ENCODE peak calls at places on chromosomes 12 and 14, in five cellular contexts. P is SK-N-SH, Y is HepG2, Q is GM12878, M is K562. C is an unnamed sample.

GRCh38 chr14:94322648-94323570 is at the start of gene SERPINA6:
- DNase-seq in Y (peak; percentile 95), Q (no peak), P (peak; percentile 29), M (no peak), C (no peak)

GRCh38 chr12:45730842-45731336 is 1.4 kb downstream of the ARID2 start:
- DNase-seq in Q (no peak), M (no peak), Y (peak; percentile 60), P (no peak), C (peak; percentile 6)

GRCh38 chr12:2238111-2238510 is 185.3 kb downstream of the CACNA1C start:
- DNase-seq in P (no peak), Q (no peak), M (no peak), Y (no peak), C (no peak)

GRCh38 chr12:67141405-67142018 is 127.6 kb upstream of the CAND1 start:
- DNase-seq in M (no peak), Y (no peak), Q (no peak), P (no peak), C (no peak)

GRCh38 chr12:91142184-91142583 is 30.9 kb upstream of the LUM start:
- DNase-seq in Y (no peak), M (no peak), P (no peak), Q (no peak), C (no peak)

GRCh38 chr12:69569236-69569635 is 16.0 kb upstream of the CCT2 start:
- DNase-seq in Y (no peak), P (no peak), Q (no peak), M (no peak), C (no peak)

GRCh38 chr12:45582536-45582935 is 147.0 kb upstream of the ARID2 start:
- DNase-seq in P (no peak), Q (no peak), Y (no peak), M (no peak), C (no peak)

GRCh38 chr12:41959271-41959670 is 185.4 kb downstream of the GXYLT1 start:
- DNase-seq in M (no peak), Q (no peak), Y (peak; percentile 14), P (no peak), C (no peak)

GRCh38 chr12:108122072-108122471 is 7.0 kb upstream of the WSCD2 start:
- DNase-seq in M (no peak), Y (no peak), P (no peak), Q (no peak), C (no peak)

GRCh38 chr14:104547310-104547997 is 32.1 kb upstream of the C14orf180 start:
- DNase-seq in M (no peak), P (peak; percentile 18), Q (no peak), Y (no peak), C (no peak)

GRCh38 chr12:46507766-46508165 is 135.2 kb upstream of the SLC38A2 start:
- DNase-seq in P (no peak), M (no peak), Q (no peak), Y (no peak), C (no peak)

GRCh38 chr14:76510255-76510654 is 134.3 kb downstream of the ESRRB start:
- DNase-seq in P (no peak), Q (no peak), Y (no peak), M (no peak), C (no peak)

GRCh38 chr14:73714656-73715081 is 485 bp upstream of the PNMA1 start:
- DNase-seq in P (peak; percentile 75), M (no peak), Q (no peak), Y (no peak), C (no peak)

GRCh38 chr14:26290007-26290530 is 307.8 kb downstream of the NOVA1 start:
- DNase-seq in P (no peak), Y (no peak), Q (no peak), M (no peak), C (no peak)

GRCh38 chr12:121214855-121215745 is 5.2 kb downstream of the P2RX4 start:
- DNase-seq in M (peak; percentile 20), Q (no peak), Y (peak; percentile 38), P (no peak), C (no peak)

GRCh38 chr14:96084796-96085195 is 45.6 kb downstream of the C14orf132 start:
- DNase-seq in Q (no peak), Y (no peak), M (no peak), P (peak; percentile 29), C (no peak)

GRCh38 chr14:95943699-95944098 is 67.1 kb downstream of the TUNAR start:
- DNase-seq in Y (no peak), P (peak; percentile 44), M (no peak), Q (no peak), C (no peak)

GRCh38 chr12:49059063-49059384 is 1.6 kb downstream of the KMT2D start:
- DNase-seq in M (no peak), Y (no peak), P (peak; percentile 36), Q (no peak), C (no peak)

DNA sequence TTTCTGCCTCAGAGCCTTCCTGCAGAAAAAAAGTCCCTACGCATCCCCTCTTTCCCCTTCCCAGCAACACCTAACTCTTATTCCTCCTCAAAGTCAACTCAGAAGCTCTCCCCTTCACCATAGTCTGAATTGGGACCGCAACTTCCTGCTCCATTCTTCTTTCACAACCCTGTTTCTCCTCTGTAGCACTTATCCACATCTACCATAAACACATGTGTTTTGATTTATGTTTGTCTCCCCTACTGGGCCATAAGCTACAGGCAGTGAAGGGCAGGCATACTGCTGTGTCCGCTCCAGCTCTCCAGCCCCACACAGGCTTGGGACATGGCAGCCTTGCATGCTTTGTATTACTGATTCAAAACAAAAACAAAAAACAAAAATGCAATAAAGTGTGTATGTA is 5.9 kb downstream of the SDR9C7 start:
- DNase-seq in P (no peak), M (no peak), Q (no peak), Y (no peak), C (no peak)
- TF ChIP-seq FOXM1 in P (no peak), M (no peak), Q (no peak), Y (no peak), C (no peak)

DNA sequence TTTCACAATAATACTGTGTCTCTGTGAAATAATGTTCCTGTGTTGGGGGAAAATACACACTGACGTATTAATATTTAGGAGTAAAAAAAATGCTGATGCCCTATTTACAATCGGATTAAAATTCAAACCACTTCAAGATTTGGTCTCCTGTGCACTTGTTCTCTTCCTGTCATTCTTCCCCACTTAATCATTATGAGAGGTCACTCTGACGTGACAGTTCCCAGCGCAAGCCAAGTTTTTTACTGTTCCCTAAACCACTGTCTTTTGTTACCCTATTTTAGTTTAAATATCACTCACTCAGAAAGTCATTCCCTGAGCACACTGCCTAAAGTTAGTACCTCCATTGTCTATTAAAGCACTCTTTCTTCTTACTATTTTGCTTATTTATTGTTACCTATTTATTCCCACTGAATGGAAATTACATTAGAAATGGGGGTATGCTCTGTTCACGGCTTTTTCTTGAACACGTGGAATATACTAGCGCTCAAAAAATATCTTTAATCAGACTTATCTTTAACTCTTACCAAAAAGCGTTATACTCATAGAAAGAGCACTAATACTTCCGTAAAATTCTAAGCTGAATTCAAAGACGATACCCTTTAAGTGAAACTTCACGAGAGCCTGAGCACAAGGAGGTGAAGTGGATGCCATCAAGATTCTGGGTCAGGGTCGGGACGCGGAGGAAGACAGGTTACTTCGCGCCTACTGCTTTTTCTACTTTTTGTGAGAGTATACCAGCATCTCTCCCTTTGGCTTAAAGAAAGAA is 670 bp upstream of the PSMA3 start:
- DNase-seq in P (no peak), Y (peak; percentile 54), Q (no peak), M (no peak), C (no peak)
- TF ChIP-seq FOXM1 in P (no peak), Y (no peak), Q (no peak), M (no peak), C (no peak)

GRCh38 chr14:65639216-65639615 is 226.7 kb downstream of the FUT8 start:
- DNase-seq in Q (no peak), P (no peak), M (no peak), Y (peak; percentile 50), C (no peak)
- TF ChIP-seq FOXM1 in Q (no peak), P (no peak), M (no peak), Y (no peak), C (no peak)

GRCh38 chr12:105957058-105957457 is 181.7 kb downstream of the NUAK1 start:
- DNase-seq in P (no peak), Y (no peak), Q (no peak), M (no peak), C (no peak)

GRCh38 chr12:105955608-105955931 is 183.2 kb downstream of the NUAK1 start:
- DNase-seq in M (peak; percentile 13), Q (no peak), P (no peak), Y (no peak), C (no peak)

GRCh38 chr12:105961821-105962671 is 176.7 kb downstream of the NUAK1 start:
- DNase-seq in Q (no peak), M (no peak), Y (no peak), P (no peak), C (no peak)

GRCh38 chr12:105955976-105956375 is 182.8 kb downstream of the NUAK1 start:
- DNase-seq in Y (no peak), M (no peak), Q (no peak), P (no peak), C (no peak)

GRCh38 chr12:105960319-105961076 is 178.3 kb downstream of the NUAK1 start:
- DNase-seq in M (no peak), P (no peak), Y (no peak), Q (no peak), C (no peak)
- TF ChIP-seq FOXM1 in M (no peak), P (no peak), Y (no peak), Q (no peak), C (no peak)

DNA sequence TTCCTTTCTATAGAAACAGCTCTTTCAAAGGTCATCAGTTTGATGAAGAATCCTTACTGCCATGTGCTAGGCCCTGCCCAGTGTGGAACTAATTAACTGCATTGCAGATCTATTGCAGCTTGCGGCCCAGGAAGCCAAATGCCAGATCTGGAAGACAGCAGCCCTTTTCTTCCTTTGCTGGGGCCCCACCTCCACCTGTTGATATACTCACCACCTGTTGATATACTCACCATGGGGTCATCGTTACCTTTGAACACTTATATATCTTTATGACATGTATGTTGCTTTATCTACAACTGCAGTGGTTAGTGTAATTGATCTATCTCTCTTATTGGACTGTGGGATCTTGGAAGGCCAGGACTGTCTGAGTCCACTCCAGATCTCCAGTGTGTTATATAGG is 292.5 kb downstream of the ATP23 start:
- DNase-seq in M (no peak), Q (no peak), P (no peak), Y (no peak), C (no peak)
- TF ChIP-seq FOXM1 in M (no peak), Q (no peak), P (no peak), Y (no peak), C (no peak)

C was measured in HEK293T.